ENCODE peak calls at places on chromosomes 7 and 10, in ten cellular contexts. One of them, this sample, is unnamed.

GRCh38 chr10:22932626-22933370 is 4.9 kb downstream of the ARMC3 start:
- DNase-seq in CD4-positive, alpha-beta T cell: no peak
- DNase-seq in Panc1: no peak
- DNase-seq in cardiac muscle cell: no peak
- DNase-seq in RWPE1: no peak
- DNase-seq in heart right ventricle: no peak
- DNase-seq in colonic mucosa: no peak
- DNase-seq in neural crest cell: no peak
- DNase-seq in pancreas: no peak
- DNase-seq in ovary: no peak
- DNase-seq in this sample: no peak

GRCh38 chr7:67777119-67777518 is 780.5 kb downstream of the TYW1 start:
- DNase-seq in neural crest cell: no peak
- DNase-seq in CD4-positive, alpha-beta T cell: no peak
- DNase-seq in ovary: no peak
- DNase-seq in colonic mucosa: no peak
- DNase-seq in pancreas: no peak
- DNase-seq in heart right ventricle: no peak
- DNase-seq in cardiac muscle cell: no peak
- DNase-seq in RWPE1: no peak
- DNase-seq in Panc1: no peak
- DNase-seq in this sample: no peak

GRCh38 chr10:103652599-103653281 is 159.2 kb downstream of the NEURL1 start:
- DNase-seq in RWPE1: no peak
- DNase-seq in cardiac muscle cell: no peak
- DNase-seq in heart right ventricle: no peak
- DNase-seq in CD4-positive, alpha-beta T cell: no peak
- DNase-seq in Panc1: no peak
- DNase-seq in ovary: no peak
- DNase-seq in pancreas: no peak
- DNase-seq in colonic mucosa: peak
- DNase-seq in neural crest cell: no peak
- DNase-seq in this sample: no peak

GRCh38 chr10:124680675-124681074 is 63.5 kb downstream of the FAM53B start:
- DNase-seq in cardiac muscle cell: no peak
- DNase-seq in neural crest cell: no peak
- DNase-seq in CD4-positive, alpha-beta T cell: no peak
- DNase-seq in Panc1: no peak
- DNase-seq in RWPE1: no peak
- DNase-seq in heart right ventricle: no peak
- DNase-seq in ovary: no peak
- DNase-seq in colonic mucosa: peak
- DNase-seq in pancreas: no peak
- DNase-seq in this sample: no peak

GRCh38 chr7:46385662-46386309 is 464.7 kb upstream of the IGFBP3 start:
- DNase-seq in pancreas: no peak
- DNase-seq in heart right ventricle: no peak
- DNase-seq in cardiac muscle cell: no peak
- DNase-seq in RWPE1: peak
- DNase-seq in CD4-positive, alpha-beta T cell: no peak
- DNase-seq in Panc1: peak
- DNase-seq in ovary: no peak
- DNase-seq in colonic mucosa: no peak
- DNase-seq in neural crest cell: no peak
- DNase-seq in this sample: no peak

GRCh38 chr7:154929006-154929726 is 73.8 kb downstream of the PAXIP1 start:
- DNase-seq in heart right ventricle: no peak
- DNase-seq in Panc1: no peak
- DNase-seq in CD4-positive, alpha-beta T cell: no peak
- DNase-seq in pancreas: no peak
- DNase-seq in ovary: peak
- DNase-seq in neural crest cell: no peak
- DNase-seq in RWPE1: no peak
- DNase-seq in colonic mucosa: peak
- DNase-seq in cardiac muscle cell: no peak
- DNase-seq in this sample: no peak

GRCh38 chr7:33243319-33243881 is 114.0 kb downstream of the BBS9 start:
- DNase-seq in cardiac muscle cell: peak
- DNase-seq in pancreas: no peak
- DNase-seq in ovary: no peak
- DNase-seq in neural crest cell: no peak
- DNase-seq in RWPE1: peak
- DNase-seq in CD4-positive, alpha-beta T cell: no peak
- DNase-seq in heart right ventricle: peak
- DNase-seq in colonic mucosa: no peak
- DNase-seq in Panc1: peak
- DNase-seq in this sample: no peak

GRCh38 chr7:144691240-144691639 is 144.6 kb downstream of the TPK1 start:
- DNase-seq in cardiac muscle cell: no peak
- DNase-seq in neural crest cell: no peak
- DNase-seq in pancreas: no peak
- DNase-seq in heart right ventricle: no peak
- DNase-seq in Panc1: no peak
- DNase-seq in RWPE1: no peak
- DNase-seq in ovary: no peak
- DNase-seq in CD4-positive, alpha-beta T cell: no peak
- DNase-seq in colonic mucosa: no peak
- DNase-seq in this sample: no peak

GRCh38 chr10:103822052-103822716 is 33.2 kb downstream of the SH3PXD2A start:
- DNase-seq in heart right ventricle: no peak
- DNase-seq in ovary: no peak
- DNase-seq in CD4-positive, alpha-beta T cell: no peak
- DNase-seq in neural crest cell: no peak
- DNase-seq in pancreas: no peak
- DNase-seq in colonic mucosa: no peak
- DNase-seq in RWPE1: no peak
- DNase-seq in cardiac muscle cell: no peak
- DNase-seq in Panc1: no peak
- DNase-seq in this sample: no peak

GRCh38 chr7:47337531-47337930 is 244.4 kb downstream of the TNS3 start:
- DNase-seq in heart right ventricle: peak
- DNase-seq in RWPE1: no peak
- DNase-seq in cardiac muscle cell: no peak
- DNase-seq in neural crest cell: no peak
- DNase-seq in CD4-positive, alpha-beta T cell: no peak
- DNase-seq in Panc1: no peak
- DNase-seq in colonic mucosa: no peak
- DNase-seq in ovary: no peak
- DNase-seq in pancreas: no peak
- DNase-seq in this sample: no peak

GRCh38 chr7:84700563-84701370 is 486.1 kb downstream of the SEMA3D start:
- DNase-seq in cardiac muscle cell: no peak
- DNase-seq in neural crest cell: no peak
- DNase-seq in pancreas: no peak
- DNase-seq in heart right ventricle: no peak
- DNase-seq in ovary: no peak
- DNase-seq in Panc1: no peak
- DNase-seq in RWPE1: no peak
- DNase-seq in colonic mucosa: no peak
- DNase-seq in CD4-positive, alpha-beta T cell: no peak
- DNase-seq in this sample: no peak

GRCh38 chr10:130491011-130491697 is 355.0 kb downstream of the GLRX3 start:
- DNase-seq in CD4-positive, alpha-beta T cell: no peak
- DNase-seq in cardiac muscle cell: no peak
- DNase-seq in colonic mucosa: no peak
- DNase-seq in Panc1: no peak
- DNase-seq in heart right ventricle: no peak
- DNase-seq in neural crest cell: no peak
- DNase-seq in ovary: no peak
- DNase-seq in pancreas: no peak
- DNase-seq in RWPE1: no peak
- DNase-seq in this sample: no peak

GRCh38 chr7:82803411-82803810 is 359.3 kb downstream of the PCLO start:
- DNase-seq in colonic mucosa: no peak
- DNase-seq in Panc1: no peak
- DNase-seq in cardiac muscle cell: no peak
- DNase-seq in pancreas: no peak
- DNase-seq in CD4-positive, alpha-beta T cell: no peak
- DNase-seq in neural crest cell: no peak
- DNase-seq in ovary: no peak
- DNase-seq in RWPE1: no peak
- DNase-seq in heart right ventricle: no peak
- DNase-seq in this sample: no peak

GRCh38 chr10:77377678-77378352 is 259.8 kb downstream of the KCNMA1 start:
- DNase-seq in colonic mucosa: no peak
- DNase-seq in CD4-positive, alpha-beta T cell: no peak
- DNase-seq in heart right ventricle: no peak
- DNase-seq in ovary: no peak
- DNase-seq in cardiac muscle cell: no peak
- DNase-seq in pancreas: peak
- DNase-seq in RWPE1: peak
- DNase-seq in neural crest cell: no peak
- DNase-seq in Panc1: no peak
- DNase-seq in this sample: no peak
- TF ChIP-seq CTCF in colonic mucosa: no peak
- TF ChIP-seq CTCF in CD4-positive, alpha-beta T cell: no peak
- TF ChIP-seq CTCF in heart right ventricle: no peak
- TF ChIP-seq CTCF in ovary: no peak
- TF ChIP-seq CTCF in cardiac muscle cell: no peak
- TF ChIP-seq CTCF in pancreas: no peak
- TF ChIP-seq CTCF in RWPE1: no peak
- TF ChIP-seq CTCF in neural crest cell: no peak
- TF ChIP-seq CTCF in Panc1: peak
- TF ChIP-seq CTCF in this sample: no peak

GRCh38 chr10:78260141-78260540 is 226.5 kb downstream of the RPS24 start:
- DNase-seq in heart right ventricle: no peak
- DNase-seq in colonic mucosa: no peak
- DNase-seq in neural crest cell: no peak
- DNase-seq in ovary: no peak
- DNase-seq in Panc1: no peak
- DNase-seq in RWPE1: no peak
- DNase-seq in CD4-positive, alpha-beta T cell: no peak
- DNase-seq in pancreas: no peak
- DNase-seq in cardiac muscle cell: peak
- DNase-seq in this sample: peak
- TF ChIP-seq CTCF in heart right ventricle: no peak
- TF ChIP-seq CTCF in colonic mucosa: no peak
- TF ChIP-seq CTCF in neural crest cell: peak
- TF ChIP-seq CTCF in ovary: no peak
- TF ChIP-seq CTCF in Panc1: no peak
- TF ChIP-seq CTCF in RWPE1: no peak
- TF ChIP-seq CTCF in CD4-positive, alpha-beta T cell: no peak
- TF ChIP-seq CTCF in pancreas: no peak
- TF ChIP-seq CTCF in cardiac muscle cell: peak
- TF ChIP-seq CTCF in this sample: no peak

DNA sequence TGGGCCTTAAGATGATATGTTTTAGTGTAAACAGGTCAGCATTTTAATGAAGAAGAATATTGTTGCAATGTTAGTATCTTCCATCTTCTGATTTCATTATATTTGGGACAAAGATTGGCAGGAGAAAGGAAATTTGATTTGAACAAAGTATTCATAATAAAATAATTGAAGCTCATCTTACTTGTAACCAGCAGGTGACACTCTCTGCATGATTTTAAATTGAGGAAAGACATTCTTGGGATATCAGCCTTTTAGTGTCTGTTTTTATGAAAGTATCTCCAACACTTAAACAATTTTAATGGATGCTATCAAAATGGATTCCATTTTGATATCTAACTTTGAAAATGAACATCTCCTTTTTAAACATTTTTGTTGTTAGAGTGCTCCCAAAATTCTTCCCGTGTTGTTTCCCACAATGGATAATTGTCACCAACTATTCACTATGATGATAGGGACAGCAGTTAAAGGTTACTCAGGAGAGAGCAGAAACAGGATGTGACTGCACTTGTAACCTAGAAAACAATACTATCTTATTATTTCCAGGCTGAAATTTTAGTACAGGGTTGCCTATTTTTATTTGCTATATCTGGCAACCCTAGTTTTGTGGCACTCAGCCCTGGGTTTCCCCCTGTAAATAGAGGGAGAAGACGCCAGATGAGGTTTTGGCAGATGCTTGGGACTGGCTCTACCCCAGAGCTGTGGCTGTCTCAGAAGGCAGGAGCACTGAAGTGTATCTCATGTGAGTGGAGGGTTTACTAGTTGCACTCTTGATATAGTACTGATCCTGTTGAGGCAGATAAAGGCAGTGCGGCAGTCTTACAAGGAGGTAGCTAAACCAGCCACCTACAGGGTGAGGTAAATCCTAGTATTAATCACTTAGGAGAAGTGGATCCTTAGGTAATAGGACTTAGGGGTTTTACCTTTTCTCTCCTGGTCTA is 31.0 kb upstream of the ABCB4 start:
- DNase-seq in ovary: no peak
- DNase-seq in neural crest cell: no peak
- DNase-seq in colonic mucosa: no peak
- DNase-seq in pancreas: no peak
- DNase-seq in RWPE1: peak
- DNase-seq in heart right ventricle: no peak
- DNase-seq in CD4-positive, alpha-beta T cell: no peak
- DNase-seq in cardiac muscle cell: no peak
- DNase-seq in Panc1: no peak
- DNase-seq in this sample: no peak
- TF ChIP-seq CTCF in ovary: no peak
- TF ChIP-seq CTCF in neural crest cell: peak
- TF ChIP-seq CTCF in colonic mucosa: peak
- TF ChIP-seq CTCF in pancreas: peak
- TF ChIP-seq CTCF in RWPE1: peak
- TF ChIP-seq CTCF in heart right ventricle: peak
- TF ChIP-seq CTCF in CD4-positive, alpha-beta T cell: peak
- TF ChIP-seq CTCF in cardiac muscle cell: no peak
- TF ChIP-seq CTCF in Panc1: peak
- TF ChIP-seq CTCF in this sample: peak

DNA sequence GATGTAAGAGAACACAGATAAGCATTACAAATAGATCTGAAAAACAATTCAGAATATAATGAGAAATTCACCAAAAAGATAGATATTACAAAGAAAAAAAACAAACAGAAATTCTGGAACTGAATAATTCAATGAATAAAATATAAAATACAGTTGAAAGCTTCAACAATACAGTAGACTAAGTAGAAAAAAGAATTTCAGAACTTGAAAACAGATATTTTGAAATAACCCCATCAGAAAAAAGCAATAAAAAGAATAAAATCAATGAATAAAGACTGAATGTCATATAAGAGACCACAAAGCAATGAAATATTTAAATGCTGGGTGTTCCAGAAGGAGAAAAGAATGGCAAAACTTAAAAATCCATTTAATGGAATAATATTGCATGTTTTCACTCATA is 611.4 kb upstream of the GHITM start:
- DNase-seq in ovary: no peak
- DNase-seq in RWPE1: no peak
- DNase-seq in pancreas: no peak
- DNase-seq in heart right ventricle: no peak
- DNase-seq in CD4-positive, alpha-beta T cell: no peak
- DNase-seq in cardiac muscle cell: no peak
- DNase-seq in colonic mucosa: no peak
- DNase-seq in Panc1: no peak
- DNase-seq in neural crest cell: no peak
- DNase-seq in this sample: no peak
- TF ChIP-seq CTCF in ovary: no peak
- TF ChIP-seq CTCF in RWPE1: no peak
- TF ChIP-seq CTCF in pancreas: no peak
- TF ChIP-seq CTCF in heart right ventricle: no peak
- TF ChIP-seq CTCF in CD4-positive, alpha-beta T cell: no peak
- TF ChIP-seq CTCF in cardiac muscle cell: no peak
- TF ChIP-seq CTCF in colonic mucosa: no peak
- TF ChIP-seq CTCF in Panc1: no peak
- TF ChIP-seq CTCF in neural crest cell: no peak
- TF ChIP-seq CTCF in this sample: no peak

This sample was measured in mesothelial cell of epicardium.